ENCODE peak calls at places on chromosome 7, in seven cellular contexts. D is A549; T is CD4-positive, alpha-beta memory T cell; P is transverse colon; B is upper lobe of right lung; N is tibial artery; W is esophagus squamous epithelium. U is an unnamed sample. For H3K4me1, the result is how much of the 10 kb centered on the place peaks cover.

GRCh38 chr7:101913876-101914275 is 96.5 kb downstream of the CUX1 start:
- DNase-seq in B (no peak), W (no peak), P (no peak), N (no peak), T (no peak), D (no peak), U (no peak)

GRCh38 chr7:107643407-107643806 is 17.2 kb upstream of the SLC26A4 start:
- DNase-seq in B (no peak), D (no peak), P (no peak), T (no peak), W (no peak), N (no peak), U (no peak)

GRCh38 chr7:137734221-137734620 is 112.6 kb downstream of the DGKI start:
- DNase-seq in T (no peak), P (no peak), D (no peak), B (no peak), N (no peak), W (no peak), U (no peak)

GRCh38 chr7:73822319-73823173 is 8.2 kb upstream of the CLDN4 start:
- DNase-seq in T (no peak), N (no peak), D (peak), B (no peak), W (no peak), P (peak), U (peak)

GRCh38 chr7:46080595-46081159 is 159.6 kb upstream of the IGFBP3 start:
- DNase-seq in N (no peak), T (no peak), P (no peak), B (no peak), W (no peak), D (no peak), U (no peak)

GRCh38 chr7:50359258-50359994 is 54.9 kb downstream of the IKZF1 start:
- DNase-seq in N (no peak), B (no peak), P (no peak), T (no peak), D (no peak), W (no peak), U (no peak)

GRCh38 chr7:133941496-133941895 is 185.6 kb upstream of the LRGUK start:
- DNase-seq in P (no peak), T (no peak), W (no peak), B (no peak), N (no peak), D (no peak), U (no peak)

GRCh38 chr7:117762055-117762454 is 111.2 kb downstream of the CTTNBP2 start:
- DNase-seq in P (no peak), D (no peak), W (no peak), N (no peak), T (no peak), B (no peak), U (no peak)

GRCh38 chr7:80942261-80943041 is 23.6 kb upstream of the SEMA3C start:
- DNase-seq in B (no peak), W (no peak), N (peak), P (peak), D (peak), T (no peak), U (peak)

GRCh38 chr7:22453159-22453558 is 46.8 kb downstream of the STEAP1B start:
- DNase-seq in W (no peak), D (no peak), T (no peak), N (no peak), P (no peak), B (no peak), U (no peak)

GRCh38 chr7:1192171-1192676 is 32.2 kb upstream of the ZFAND2A start:
- DNase-seq in W (no peak), N (no peak), T (no peak), P (no peak), B (no peak), D (no peak), U (no peak)

GRCh38 chr7:131011437-131011752 is 277.4 kb upstream of the KLF14 start:
- DNase-seq in P (no peak), B (peak), W (no peak), T (no peak), N (no peak), D (no peak), U (no peak)
- H3K4me1 ChIP-seq in P (under half), B (half or more), W (under half), T (half or more), N (half or more), D (half or more), U (half or more)

DNA sequence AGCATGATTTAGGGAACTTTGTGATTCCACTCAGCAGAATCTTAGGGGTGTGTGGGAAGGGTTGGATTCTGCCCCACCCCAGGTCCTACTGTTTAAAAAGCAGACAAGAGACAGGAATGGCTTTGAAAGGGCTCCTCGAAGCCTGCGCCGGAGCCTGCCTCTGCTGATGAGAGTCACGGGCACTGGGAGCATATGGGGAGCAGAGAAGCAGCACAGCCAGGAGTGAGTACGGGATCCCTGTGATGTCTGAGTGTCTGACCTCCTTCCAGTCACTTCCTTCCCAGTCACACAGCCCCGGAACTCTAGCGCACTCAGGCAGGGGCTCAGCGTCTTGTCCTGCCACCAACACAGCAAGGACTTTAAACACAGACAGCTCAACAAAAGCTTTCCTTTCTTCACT is 514.9 kb upstream of the DPP6 start:
- DNase-seq in P (no peak), T (no peak), B (no peak), W (no peak), D (no peak), N (no peak), U (no peak)
- H3K4me1 ChIP-seq in P (under half), T (under half), B (under half), W (under half), D (under half), N (under half), U (under half)

DNA sequence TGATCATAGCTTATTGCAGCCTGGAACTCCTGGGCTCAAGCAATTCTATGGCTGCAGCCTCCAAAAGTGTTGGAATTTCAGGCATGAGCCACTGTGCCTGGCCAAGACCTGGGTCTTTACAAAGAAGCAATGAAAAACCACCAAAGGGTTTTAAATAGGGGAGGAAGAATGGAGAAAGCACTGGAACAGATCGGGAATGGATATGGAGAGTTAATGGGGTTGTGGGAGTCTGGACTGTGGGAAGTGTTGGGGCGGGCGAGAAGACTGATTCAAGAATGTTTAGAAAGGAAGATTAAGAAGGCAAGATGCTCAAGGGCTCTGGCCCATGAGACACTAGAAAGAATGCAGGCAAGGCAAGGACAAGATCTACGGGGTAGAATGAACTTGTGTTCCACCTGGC is 98.5 kb downstream of the CARD11 start:
- DNase-seq in P (no peak), N (no peak), D (no peak), W (no peak), B (peak), T (no peak), U (no peak)
- H3K4me1 ChIP-seq in P (under half), N (under half), D (under half), W (under half), B (under half), T (under half), U (under half)

DNA sequence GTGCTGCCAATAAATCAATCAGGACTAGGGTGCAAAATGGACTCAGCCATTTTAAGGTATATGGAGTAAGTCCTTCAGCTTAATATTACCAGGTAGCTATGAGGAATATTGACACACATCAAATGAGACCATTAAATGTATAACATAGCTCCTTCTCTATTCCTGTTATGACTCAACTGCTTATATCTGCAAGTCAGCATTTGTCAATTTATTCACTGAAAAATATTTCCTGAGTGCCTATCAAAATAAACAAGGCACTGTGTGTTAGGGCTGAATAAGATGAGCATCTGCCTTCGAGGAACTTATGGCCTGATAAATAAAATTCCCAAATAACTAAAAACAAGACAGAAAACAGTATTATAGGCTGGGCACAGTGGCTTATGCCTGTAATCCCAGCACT is 113.8 kb downstream of the CDK6 start:
- DNase-seq in T (no peak), B (no peak), D (no peak), W (no peak), P (no peak), N (no peak), U (no peak)
- H3K4me1 ChIP-seq in T (under half), B (under half), D (under half), W (under half), P (under half), N (under half), U (under half)

GRCh38 chr7:5629941-5630340 is 151.5 kb downstream of the RNF216 start:
- DNase-seq in N (no peak), B (no peak), T (peak), W (no peak), D (no peak), P (no peak), U (peak)

GRCh38 chr7:5627745-5628547 is 153.5 kb downstream of the RNF216 start:
- DNase-seq in B (peak), P (no peak), D (no peak), T (no peak), N (no peak), W (no peak), U (no peak)

GRCh38 chr7:5631185-5631584 is 150.3 kb downstream of the RNF216 start:
- DNase-seq in N (no peak), W (no peak), B (no peak), P (no peak), T (no peak), D (no peak), U (no peak)

GRCh38 chr7:5631752-5632151 is 149.7 kb downstream of the RNF216 start:
- DNase-seq in W (no peak), T (no peak), B (no peak), N (no peak), D (no peak), P (no peak), U (no peak)

GRCh38 chr7:5630670-5631069 is 150.8 kb downstream of the RNF216 start:
- DNase-seq in W (no peak), D (no peak), P (no peak), N (no peak), T (peak), B (no peak), U (no peak)
- H3K4me1 ChIP-seq in W (under half), D (under half), P (under half), N (half or more), T (under half), B (under half), U (under half)

GRCh38 chr7:24725554-24726260 is 31.6 kb downstream of the GSDME start:
- DNase-seq in D (no peak), P (no peak), W (no peak), T (no peak), B (no peak), N (peak), U (no peak)

GRCh38 chr7:24729365-24730017 is 27.8 kb downstream of the GSDME start:
- DNase-seq in B (no peak), T (no peak), N (peak), W (no peak), D (no peak), P (no peak), U (no peak)

GRCh38 chr7:24728503-24729364 is 28.5 kb downstream of the GSDME start:
- DNase-seq in P (no peak), T (no peak), N (peak), B (no peak), W (no peak), D (no peak), U (no peak)

GRCh38 chr7:24728121-24728500 is 29.2 kb downstream of the GSDME start:
- DNase-seq in P (no peak), D (no peak), W (no peak), B (no peak), N (no peak), T (no peak), U (no peak)

GRCh38 chr7:24727165-24728120 is 29.8 kb downstream of the GSDME start:
- DNase-seq in T (no peak), D (no peak), W (no peak), N (peak), P (no peak), B (no peak), U (no peak)
- H3K4me1 ChIP-seq in T (under half), D (under half), W (under half), N (under half), P (under half), B (under half), U (under half)

U was measured in keratinocyte.